ENCODE peak calls at places on chromosomes 11 and 22, in five cellular contexts. L is GM12878, B is H1, I is NT2/D1, F is HepG2. U is an unnamed sample.

GRCh38 chr11:66539526-66539925 is 6.3 kb downstream of the ZDHHC24 start:
- DNase-seq in I (no peak), B (no peak), F (no peak), L (no peak), U (no peak)

GRCh38 chr11:86715611-86716010 is 43.2 kb upstream of the ME3 start:
- DNase-seq in F (no peak), B (no peak), I (no peak), L (no peak), U (no peak)

GRCh38 chr22:38314140-38314991 is 2.9 kb downstream of the CSNK1E start:
- DNase-seq in B (no peak), L (no peak), F (no peak), I (no peak), U (no peak)

GRCh38 chr22:22418957-22419356 is 89.6 kb downstream of the ZNF280B start:
- DNase-seq in L (no peak), B (no peak), F (no peak), I (no peak), U (no peak)

GRCh38 chr11:36405585-36406367 is 104.3 kb downstream of the TRAF6 start:
- DNase-seq in I (no peak), L (no peak), F (no peak), B (no peak), U (no peak)

GRCh38 chr11:16779436-16779835 is 41.0 kb downstream of the C11orf58 start:
- DNase-seq in L (no peak), I (no peak), F (no peak), B (no peak), U (no peak)

GRCh38 chr11:44467931-44468330 is 97.5 kb upstream of the CD82 start:
- DNase-seq in F (no peak), L (no peak), B (no peak), I (no peak), U (no peak)

GRCh38 chr22:27541831-27542230 is 259.7 kb downstream of the MN1 start:
- DNase-seq in F (no peak), I (no peak), L (no peak), B (no peak), U (no peak)

GRCh38 chr22:48843640-48844039 is 984.0 kb downstream of the BRD1 start:
- DNase-seq in L (no peak), B (no peak), I (no peak), F (no peak), U (no peak)

GRCh38 chr11:17801166-17801565 is 66.6 kb downstream of the KCNC1 start:
- DNase-seq in I (peak; percentile 77), L (no peak), B (peak; percentile 38), F (no peak), U (no peak)

GRCh38 chr11:94960488-94960887 is 12.9 kb downstream of the CWC15 start:
- DNase-seq in L (no peak), I (no peak), F (no peak), B (no peak), U (no peak)

GRCh38 chr11:101126551-101127347 is 2.9 kb downstream of the PGR start:
- DNase-seq in L (no peak), F (no peak), I (peak; percentile 15), B (peak; percentile 2), U (no peak)

GRCh38 chr11:64553554-64554201 is 37.3 kb upstream of the SLC22A12 start:
- DNase-seq in F (peak; percentile 39), B (no peak), L (no peak), I (peak; percentile 66), U (peak; percentile 76)

GRCh38 chr11:121654506-121655480 is 202.0 kb upstream of the SORL1-AS1 start:
- DNase-seq in L (no peak), I (no peak), F (peak; percentile 51), B (no peak), U (no peak)

GRCh38 chr11:76654310-76654851 is 16.2 kb downstream of the LRRC32 start:
- DNase-seq in L (no peak), B (no peak), F (no peak), I (no peak), U (no peak)

GRCh38 chr11:20156280-20156875 is 3.9 kb downstream of the DBX1 start:
- DNase-seq in I (no peak), L (no peak), B (no peak), F (no peak), U (no peak)

GRCh38 chr11:129855086-129855485 is 39.4 kb downstream of the TMEM45B start:
- DNase-seq in F (no peak), L (no peak), I (no peak), B (no peak), U (no peak)
- TF ChIP-seq SUZ12 in F (no peak), L (no peak), I (no peak), B (no peak), U (no peak)

GRCh38 chr11:119892311-119892808 is 163.4 kb upstream of the NECTIN1 start:
- DNase-seq in L (no peak), B (no peak), I (no peak), F (no peak), U (no peak)

GRCh38 chr11:119889728-119890280 is 160.8 kb upstream of the NECTIN1 start:
- DNase-seq in B (no peak), I (no peak), L (no peak), F (no peak), U (no peak)

GRCh38 chr11:119891392-119891791 is 162.4 kb upstream of the NECTIN1 start:
- DNase-seq in I (no peak), B (no peak), L (no peak), F (no peak), U (no peak)

GRCh38 chr11:119889111-119889510 is 160.1 kb upstream of the NECTIN1 start:
- DNase-seq in L (no peak), I (no peak), B (no peak), F (no peak), U (no peak)

DNA sequence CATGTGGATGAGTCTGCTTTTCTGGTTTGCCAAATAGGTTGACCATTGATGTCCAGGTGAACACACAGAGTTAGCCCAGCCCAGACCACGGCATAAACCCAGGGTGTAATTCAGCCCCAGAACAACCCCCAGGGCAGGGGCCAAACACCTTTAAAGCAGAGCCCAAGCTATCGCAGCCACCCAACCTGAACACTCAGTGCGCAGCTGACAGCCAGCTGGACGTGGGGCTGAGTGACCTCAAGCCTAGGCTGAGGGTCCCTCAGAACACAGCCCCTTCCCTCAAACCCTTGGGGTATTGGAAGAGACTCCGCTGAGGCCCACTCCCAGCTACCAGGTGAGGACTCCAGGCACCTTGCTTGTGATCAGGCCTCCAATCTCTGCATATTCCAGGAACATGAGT is 161.5 kb upstream of the NECTIN1 start:
- DNase-seq in L (no peak), B (no peak), I (no peak), F (no peak), U (no peak)
- TF ChIP-seq SUZ12 in L (no peak), B (no peak), I (no peak), F (no peak), U (no peak)

DNA sequence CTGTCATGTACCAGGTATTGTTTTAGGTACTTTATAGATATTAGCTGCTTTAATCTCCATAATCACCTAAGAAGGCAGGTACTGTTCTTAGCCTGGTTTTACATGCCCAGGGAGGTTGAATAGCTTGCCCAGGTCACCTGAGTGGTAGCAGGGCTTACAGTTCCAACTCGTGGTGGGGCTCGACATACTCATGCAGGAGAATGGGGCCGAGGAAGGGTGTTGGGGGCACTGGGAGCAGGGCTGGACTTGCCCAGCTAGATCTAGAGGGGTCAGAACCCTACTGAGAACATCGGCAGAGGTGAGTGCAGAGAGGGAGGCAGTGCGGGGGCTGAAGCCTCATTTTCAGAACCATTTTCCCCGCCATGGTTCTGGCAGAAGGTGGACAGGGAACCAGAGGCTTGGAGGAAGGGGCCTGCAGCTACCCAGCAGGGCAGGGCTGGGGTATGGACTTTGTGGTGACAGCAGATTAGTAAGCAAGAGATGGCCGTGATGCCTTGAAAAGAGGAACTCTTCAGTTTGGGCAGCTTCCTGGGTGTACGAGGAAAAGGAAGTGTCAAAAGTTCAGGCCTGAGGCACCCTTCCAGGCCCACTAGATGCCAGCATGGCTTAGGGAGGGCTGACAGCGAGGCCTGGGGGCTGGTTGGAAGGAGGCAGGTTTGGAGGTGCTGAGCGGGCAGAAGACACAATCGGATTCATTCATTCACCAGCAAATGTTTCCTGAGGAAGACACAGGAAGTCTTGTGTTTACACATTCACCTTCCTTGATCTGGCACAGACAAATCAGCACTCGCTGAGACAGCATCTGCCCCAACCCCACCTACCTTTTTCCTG is 54.7 kb upstream of the LYVE1 start:
- DNase-seq in L (no peak), F (no peak), I (no peak), B (no peak), U (no peak)
- TF ChIP-seq SUZ12 in L (no peak), F (no peak), I (no peak), B (no peak), U (no peak)

DNA sequence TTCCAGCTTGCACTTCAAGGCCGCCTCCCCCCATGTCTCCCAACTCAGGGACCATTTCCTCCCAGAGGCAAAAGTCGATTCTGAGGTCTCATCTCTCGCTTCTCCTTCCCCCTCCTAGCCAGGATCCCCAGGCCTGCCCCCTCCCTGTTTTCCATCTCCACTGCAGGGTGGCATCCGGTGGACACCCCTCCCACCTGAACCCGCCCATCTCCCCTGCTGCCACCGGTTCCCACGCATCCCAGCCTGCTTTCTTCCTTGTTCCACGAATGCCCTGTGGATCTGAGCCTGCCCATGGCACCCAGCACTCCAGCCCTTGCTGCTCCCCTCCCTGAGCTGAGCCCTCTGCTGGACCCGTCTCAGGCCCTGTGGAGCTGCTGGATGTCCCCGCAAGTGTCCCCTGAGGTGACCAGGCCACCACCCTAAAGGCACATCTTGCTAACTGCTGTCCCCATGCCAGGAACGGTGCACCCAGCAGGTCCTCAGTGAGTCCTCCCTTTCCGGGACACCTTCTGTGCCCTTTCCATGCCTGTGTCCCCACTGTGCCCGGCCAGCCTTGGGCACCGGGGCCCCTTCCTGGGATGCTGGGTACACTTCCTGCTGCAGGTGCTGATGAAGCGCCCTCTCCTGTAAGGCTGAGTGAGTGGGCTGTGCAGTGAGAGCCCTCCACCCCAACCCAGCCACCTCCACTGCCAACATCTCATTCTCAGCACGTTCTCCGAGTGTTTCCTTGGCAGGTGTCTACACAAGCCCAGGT is 941 bp downstream of the IL17REL start:
- DNase-seq in I (no peak), B (no peak), F (no peak), L (no peak), U (no peak)
- TF ChIP-seq SUZ12 in I (no peak), B (no peak), F (no peak), L (no peak), U (no peak)

GRCh38 chr22:46465793-46466192 is 71.6 kb downstream of the CELSR1 start:
- DNase-seq in L (no peak), F (no peak), I (no peak), B (no peak), U (no peak)
- TF ChIP-seq SUZ12 in L (no peak), F (no peak), I (no peak), B (no peak), U (no peak)

GRCh38 chr11:92954003-92954402 is 15.4 kb upstream of the MTNR1B start:
- DNase-seq in F (no peak), L (no peak), B (no peak), I (no peak), U (no peak)
- TF ChIP-seq SUZ12 in F (no peak), L (no peak), B (no peak), I (no peak), U (no peak)

U was measured in HEK293T.